ENCODE peak calls at places on chromosomes 16 and 17, in five cellular contexts. One of them, this sample, is unnamed.

GRCh38 chr17:44438634-44439033 is 49.2 kb upstream of the ITGA2B start:
- DNase-seq in DMS153: no peak
- DNase-seq in thoracic aorta: no peak
- DNase-seq in cerebellar cortex: peak
- DNase-seq in WERI-Rb-1: no peak
- DNase-seq in this sample: no peak

GRCh38 chr17:73944366-73944765 is 259.1 kb upstream of the RPL38 start:
- DNase-seq in DMS153: no peak
- DNase-seq in thoracic aorta: no peak
- DNase-seq in cerebellar cortex: no peak
- DNase-seq in WERI-Rb-1: no peak
- DNase-seq in this sample: no peak

GRCh38 chr16:2897110-2897509 is 14.1 kb downstream of the FLYWCH2 start:
- DNase-seq in DMS153: no peak
- DNase-seq in thoracic aorta: no peak
- DNase-seq in cerebellar cortex: no peak
- DNase-seq in WERI-Rb-1: no peak
- DNase-seq in this sample: no peak

GRCh38 chr17:9677411-9677810 is 32.1 kb downstream of the USP43 start:
- DNase-seq in DMS153: no peak
- DNase-seq in thoracic aorta: no peak
- DNase-seq in cerebellar cortex: no peak
- DNase-seq in WERI-Rb-1: no peak
- DNase-seq in this sample: no peak

GRCh38 chr17:58508341-58509067 is 5.9 kb downstream of the MTMR4 start:
- DNase-seq in DMS153: no peak
- DNase-seq in thoracic aorta: no peak
- DNase-seq in cerebellar cortex: no peak
- DNase-seq in WERI-Rb-1: no peak
- DNase-seq in this sample: no peak

GRCh38 chr16:25109643-25110042 is 1.9 kb upstream of the LCMT1 start:
- DNase-seq in DMS153: no peak
- DNase-seq in thoracic aorta: no peak
- DNase-seq in cerebellar cortex: peak
- DNase-seq in WERI-Rb-1: no peak
- DNase-seq in this sample: no peak

GRCh38 chr17:9239821-9240658 is 218.7 kb downstream of the NTN1 start:
- DNase-seq in DMS153: no peak
- DNase-seq in thoracic aorta: peak
- DNase-seq in cerebellar cortex: peak
- DNase-seq in WERI-Rb-1: no peak
- DNase-seq in this sample: peak

GRCh38 chr16:67716097-67716496 is 3.0 kb downstream of the GFOD2 start:
- DNase-seq in DMS153: no peak
- DNase-seq in thoracic aorta: no peak
- DNase-seq in cerebellar cortex: no peak
- DNase-seq in WERI-Rb-1: no peak
- DNase-seq in this sample: no peak

GRCh38 chr17:7855643-7856080 is 796 bp downstream of the TMEM88 start:
- DNase-seq in DMS153: no peak
- DNase-seq in thoracic aorta: no peak
- DNase-seq in cerebellar cortex: no peak
- DNase-seq in WERI-Rb-1: no peak
- DNase-seq in this sample: no peak

GRCh38 chr17:7881655-7882054 is 6.9 kb upstream of the CHD3 start:
- DNase-seq in DMS153: no peak
- DNase-seq in thoracic aorta: no peak
- DNase-seq in cerebellar cortex: peak
- DNase-seq in WERI-Rb-1: no peak
- DNase-seq in this sample: no peak

GRCh38 chr17:74842599-74843351 is 16.9 kb downstream of the GRIN2C start:
- DNase-seq in DMS153: peak
- DNase-seq in thoracic aorta: no peak
- DNase-seq in cerebellar cortex: no peak
- DNase-seq in WERI-Rb-1: peak
- DNase-seq in this sample: no peak

GRCh38 chr16:58187657-58188430 is 10.1 kb downstream of the CSNK2A2 start:
- DNase-seq in DMS153: no peak
- DNase-seq in thoracic aorta: no peak
- DNase-seq in cerebellar cortex: no peak
- DNase-seq in WERI-Rb-1: no peak
- DNase-seq in this sample: no peak

GRCh38 chr16:11034481-11034931 is 90.1 kb downstream of the CLEC16A start:
- DNase-seq in DMS153: no peak
- DNase-seq in thoracic aorta: no peak
- DNase-seq in cerebellar cortex: no peak
- DNase-seq in WERI-Rb-1: no peak
- DNase-seq in this sample: no peak

GRCh38 chr16:10972108-10972955 is 28.0 kb downstream of the CLEC16A start:
- DNase-seq in DMS153: no peak
- DNase-seq in thoracic aorta: no peak
- DNase-seq in cerebellar cortex: no peak
- DNase-seq in WERI-Rb-1: no peak
- DNase-seq in this sample: no peak

This sample was measured in activated T-cell treated with anti-CD3 and anti-CD28 coated beads, Interleukin-2, amount 50 U/mL, for 24 hours.